ENCODE peak calls at places on chromosome 7, in eight cellular contexts. A, U, E, L, Q, Y, X and H are unnamed samples.

GRCh38 chr7:2202361-2202761 is 30.4 kb downstream of the MAD1L1 start:
- DNase-seq in A (no peak), U (no peak), E (no peak), L (no peak), Q (no peak), Y (no peak), X (no peak), H (no peak)

GRCh38 chr7:25835191-25835590 is 316.8 kb upstream of the NFE2L3 start:
- DNase-seq in A (no peak), U (no peak), E (no peak), L (no peak), Q (peak), Y (no peak), X (no peak), H (no peak)

GRCh38 chr7:40544932-40545331 is 410.1 kb downstream of the SUGCT start:
- DNase-seq in A (no peak), U (no peak), E (no peak), L (no peak), Q (no peak), Y (no peak), X (no peak), H (no peak)

GRCh38 chr7:40571796-40572195 is 437.0 kb downstream of the SUGCT start:
- DNase-seq in A (no peak), U (peak), E (no peak), L (no peak), Q (peak), Y (no peak), X (no peak), H (no peak)

GRCh38 chr7:90816511-90817142 is 220.5 kb downstream of the CDK14 start:
- DNase-seq in A (no peak), U (peak), E (no peak), L (no peak), Q (peak), Y (peak), X (peak), H (no peak)

GRCh38 chr7:118734541-118734940 is 510.0 kb downstream of the ANKRD7 start:
- DNase-seq in A (no peak), U (no peak), E (no peak), L (no peak), Q (no peak), Y (no peak), X (no peak), H (no peak)

GRCh38 chr7:66950763-66951162 is 29.7 kb downstream of the TMEM248 start:
- DNase-seq in A (no peak), U (peak), E (no peak), L (no peak), Q (peak), Y (no peak), X (no peak), H (no peak)

GRCh38 chr7:30065746-30066145 is 37.5 kb downstream of the PLEKHA8 start:
- DNase-seq in A (no peak), U (no peak), E (no peak), L (no peak), Q (no peak), Y (no peak), X (no peak), H (no peak)

GRCh38 chr7:44107961-44108767 is 4.0 kb downstream of the AEBP1 start:
- DNase-seq in A (no peak), U (no peak), E (no peak), L (no peak), Q (no peak), Y (no peak), X (no peak), H (no peak)

GRCh38 chr7:40419832-40420231 is 285.0 kb downstream of the SUGCT start:
- DNase-seq in A (no peak), U (no peak), E (no peak), L (no peak), Q (no peak), Y (no peak), X (no peak), H (no peak)

GRCh38 chr7:75689246-75690099 is 49.3 kb downstream of the HIP1 start:
- DNase-seq in A (no peak), U (no peak), E (no peak), L (no peak), Q (no peak), Y (no peak), X (peak), H (no peak)

GRCh38 chr7:97460433-97460832 is 271.5 kb upstream of the TAC1 start:
- DNase-seq in A (no peak), U (no peak), E (no peak), L (no peak), Q (no peak), Y (no peak), X (no peak), H (no peak)

GRCh38 chr7:42107484-42107883 is 129.5 kb downstream of the GLI3 start:
- DNase-seq in A (no peak), U (no peak), E (no peak), L (peak), Q (no peak), Y (peak), X (peak), H (no peak)

GRCh38 chr7:46927131-46927810 is 654.6 kb downstream of the TNS3 start:
- DNase-seq in A (no peak), U (no peak), E (no peak), L (no peak), Q (no peak), Y (no peak), X (no peak), H (no peak)

GRCh38 chr7:30321089-30321991 is 36.9 kb downstream of the ZNRF2 start:
- DNase-seq in A (no peak), U (no peak), E (no peak), L (no peak), Q (peak), Y (no peak), X (no peak), H (no peak)

GRCh38 chr7:15829689-15830088 is 143.2 kb upstream of the MEOX2 start:
- DNase-seq in A (peak), U (no peak), E (peak), L (no peak), Q (no peak), Y (peak), X (no peak), H (no peak)

GRCh38 chr7:74454059-74454947 is 597 bp downstream of the GTF2IRD1 start:
- DNase-seq in A (peak), U (no peak), E (peak), L (no peak), Q (no peak), Y (peak), X (peak), H (no peak)

GRCh38 chr7:48419401-48419800 is 248.1 kb downstream of the ABCA13 start:
- DNase-seq in A (no peak), U (no peak), E (no peak), L (no peak), Q (peak), Y (no peak), X (no peak), H (no peak)

GRCh38 chr7:91843831-91844230 is 36.7 kb downstream of the MTERF1 start:
- DNase-seq in A (no peak), U (no peak), E (no peak), L (no peak), Q (no peak), Y (no peak), X (no peak), H (no peak)

GRCh38 chr7:32062150-32062549 is 8.1 kb downstream of the PDE1C start:
- DNase-seq in A (peak), U (no peak), E (peak), L (no peak), Q (peak), Y (no peak), X (peak), H (peak)

GRCh38 chr7:95794917-95795515 is 22.7 kb downstream of the DYNC1I1 start:
- DNase-seq in A (peak), U (peak), E (no peak), L (no peak), Q (peak), Y (no peak), X (peak), H (peak)

GRCh38 chr7:33597181-33597580 is 308.2 kb upstream of the BMPER start:
- DNase-seq in A (no peak), U (no peak), E (no peak), L (no peak), Q (no peak), Y (no peak), X (no peak), H (no peak)

GRCh38 chr7:136925049-136925448 is 56.6 kb downstream of the CHRM2 start:
- DNase-seq in A (no peak), U (peak), E (no peak), L (no peak), Q (peak), Y (no peak), X (no peak), H (no peak)

GRCh38 chr7:33868151-33868550 is 37.2 kb upstream of the BMPER start:
- DNase-seq in A (no peak), U (peak), E (peak), L (no peak), Q (no peak), Y (no peak), X (no peak), H (no peak)

GRCh38 chr7:47498229-47499056 is 83.5 kb downstream of the TNS3 start:
- DNase-seq in A (peak), U (no peak), E (no peak), L (no peak), Q (no peak), Y (no peak), X (no peak), H (no peak)

GRCh38 chr7:105096306-105096705 is 82.3 kb downstream of the KMT2E start:
- DNase-seq in A (no peak), U (no peak), E (no peak), L (no peak), Q (no peak), Y (no peak), X (no peak), H (no peak)

GRCh38 chr7:32881074-32881982 is 10.2 kb downstream of the KBTBD2 start:
- DNase-seq in A (no peak), U (no peak), E (no peak), L (no peak), Q (peak), Y (no peak), X (no peak), H (no peak)

GRCh38 chr7:74656421-74656910 is 1.1 kb upstream of the GTF2I start:
- DNase-seq in A (peak), U (no peak), E (peak), L (no peak), Q (peak), Y (peak), X (peak), H (peak)

GRCh38 chr7:26061340-26062239 is 90.4 kb upstream of the NFE2L3 start:
- DNase-seq in A (peak), U (peak), E (peak), L (peak), Q (peak), Y (peak), X (peak), H (peak)

GRCh38 chr7:7962851-7963250 is 5.7 kb upstream of the GLCCI1 start:
- DNase-seq in A (no peak), U (peak), E (no peak), L (no peak), Q (no peak), Y (no peak), X (no peak), H (no peak)

GRCh38 chr7:130303982-130304381 is 11.0 kb downstream of the CPA4 start:
- DNase-seq in A (no peak), U (no peak), E (no peak), L (no peak), Q (no peak), Y (no peak), X (no peak), H (no peak)

GRCh38 chr7:142797342-142797798 is 26.6 kb downstream of the PRSS2 start:
- DNase-seq in A (no peak), U (no peak), E (no peak), L (no peak), Q (no peak), Y (no peak), X (no peak), H (peak)
- H3K4me3 ChIP-seq in A (peak), U (peak), E (peak), L (peak), Q (peak), Y (peak), X (peak), H (peak)

DNA sequence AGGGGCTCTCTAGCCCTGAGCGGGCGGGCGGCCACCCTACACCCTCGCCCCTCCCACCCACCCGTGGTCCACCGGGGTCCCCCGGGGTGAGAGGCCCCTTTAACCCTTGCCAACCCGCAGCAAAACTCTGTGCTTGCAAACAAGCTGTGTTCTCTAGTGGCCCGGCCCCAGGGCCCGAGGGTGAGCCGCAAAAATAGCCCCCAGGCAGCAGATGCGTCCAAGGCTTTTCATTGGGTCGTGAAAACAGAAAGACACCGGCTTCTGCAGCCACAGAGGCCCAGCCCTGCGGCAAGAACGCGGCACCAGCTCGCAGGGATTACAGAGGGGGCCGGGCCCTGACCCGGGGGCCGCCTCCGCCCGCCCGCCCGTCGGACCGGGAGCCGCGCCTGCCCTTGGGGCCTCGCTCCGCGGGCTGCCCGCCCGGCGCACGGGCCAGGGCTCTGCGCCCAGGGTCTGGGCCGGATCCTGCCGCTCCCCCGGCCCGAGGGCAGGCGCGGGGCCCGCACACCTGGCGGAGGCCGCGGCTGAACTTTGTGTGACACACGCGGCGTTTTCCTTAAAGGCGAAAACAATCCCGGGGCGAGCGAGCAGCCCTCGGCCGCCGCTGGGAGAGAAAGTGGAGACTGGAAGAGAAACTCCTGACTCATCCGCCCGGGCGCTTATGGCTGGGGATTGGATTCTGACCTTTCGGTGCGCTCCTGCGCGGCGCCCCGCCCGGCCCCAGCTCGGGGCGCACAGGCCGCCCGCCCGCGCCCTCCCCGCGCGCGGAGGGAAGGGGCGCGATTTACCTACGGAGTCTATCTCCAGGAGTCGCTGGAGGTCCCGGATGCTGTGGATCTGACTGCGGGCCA is 2.8 kb downstream of the PDGFA start:
- DNase-seq in A (peak), U (peak), E (peak), L (peak), Q (peak), Y (peak), X (peak), H (no peak)
- H3K4me3 ChIP-seq in A (peak), U (peak), E (peak), L (peak), Q (peak), Y (peak), X (peak), H (no peak)

DNA sequence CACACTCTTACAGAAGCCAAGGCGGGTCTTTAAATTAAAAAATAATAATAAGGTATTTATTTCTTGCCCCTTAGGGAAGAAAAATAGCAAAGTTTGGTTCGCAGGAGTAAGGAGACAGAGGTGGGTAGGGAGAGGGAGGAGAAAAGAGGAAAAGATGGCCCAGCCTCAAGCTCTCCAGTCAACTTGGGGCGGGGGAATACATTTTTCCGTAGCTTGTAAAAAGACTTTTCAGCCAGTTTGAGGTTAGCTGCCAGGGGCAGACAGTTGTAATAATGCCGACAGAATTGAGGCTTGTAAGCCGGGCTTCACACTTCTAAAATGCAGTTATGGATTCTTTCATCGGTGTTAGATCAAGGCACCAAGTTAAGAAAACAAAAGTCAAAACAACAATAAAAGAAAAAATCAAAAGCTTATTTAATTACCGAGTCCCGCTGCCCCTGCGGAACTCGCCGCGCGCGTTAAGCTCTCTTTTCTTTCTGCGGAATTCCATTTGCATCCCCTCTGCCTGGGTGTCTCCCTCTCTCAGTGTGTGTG is 489 bp upstream of the EVX1 start:
- DNase-seq in A (no peak), U (no peak), E (no peak), L (no peak), Q (no peak), Y (no peak), X (no peak), H (no peak)
- H3K4me3 ChIP-seq in A (no peak), U (no peak), E (peak), L (no peak), Q (no peak), Y (no peak), X (peak), H (no peak)

DNA sequence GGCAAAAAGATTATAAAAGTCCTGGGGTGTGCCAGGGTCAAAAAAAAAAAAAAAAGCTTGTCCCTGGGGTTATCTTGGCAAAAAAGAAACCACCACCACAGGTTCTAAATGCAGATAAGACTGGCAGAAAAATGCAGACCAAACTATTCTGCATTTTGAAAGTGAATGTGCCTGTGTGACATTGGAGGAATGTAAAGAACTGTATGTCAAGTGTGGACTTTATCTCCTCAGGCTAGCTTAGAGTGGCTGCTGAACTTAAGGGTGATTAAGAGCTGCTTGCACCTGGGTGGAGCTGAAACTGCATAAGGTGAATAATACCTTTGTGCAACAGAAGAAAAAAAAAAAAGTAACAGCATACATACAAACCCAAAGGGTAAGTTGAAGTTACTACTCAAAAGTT is 1.3 kb upstream of the NAPEPLD start:
- DNase-seq in A (no peak), U (no peak), E (no peak), L (no peak), Q (no peak), Y (no peak), X (peak), H (no peak)
- H3K4me3 ChIP-seq in A (no peak), U (no peak), E (peak), L (no peak), Q (no peak), Y (no peak), X (no peak), H (no peak)

DNA sequence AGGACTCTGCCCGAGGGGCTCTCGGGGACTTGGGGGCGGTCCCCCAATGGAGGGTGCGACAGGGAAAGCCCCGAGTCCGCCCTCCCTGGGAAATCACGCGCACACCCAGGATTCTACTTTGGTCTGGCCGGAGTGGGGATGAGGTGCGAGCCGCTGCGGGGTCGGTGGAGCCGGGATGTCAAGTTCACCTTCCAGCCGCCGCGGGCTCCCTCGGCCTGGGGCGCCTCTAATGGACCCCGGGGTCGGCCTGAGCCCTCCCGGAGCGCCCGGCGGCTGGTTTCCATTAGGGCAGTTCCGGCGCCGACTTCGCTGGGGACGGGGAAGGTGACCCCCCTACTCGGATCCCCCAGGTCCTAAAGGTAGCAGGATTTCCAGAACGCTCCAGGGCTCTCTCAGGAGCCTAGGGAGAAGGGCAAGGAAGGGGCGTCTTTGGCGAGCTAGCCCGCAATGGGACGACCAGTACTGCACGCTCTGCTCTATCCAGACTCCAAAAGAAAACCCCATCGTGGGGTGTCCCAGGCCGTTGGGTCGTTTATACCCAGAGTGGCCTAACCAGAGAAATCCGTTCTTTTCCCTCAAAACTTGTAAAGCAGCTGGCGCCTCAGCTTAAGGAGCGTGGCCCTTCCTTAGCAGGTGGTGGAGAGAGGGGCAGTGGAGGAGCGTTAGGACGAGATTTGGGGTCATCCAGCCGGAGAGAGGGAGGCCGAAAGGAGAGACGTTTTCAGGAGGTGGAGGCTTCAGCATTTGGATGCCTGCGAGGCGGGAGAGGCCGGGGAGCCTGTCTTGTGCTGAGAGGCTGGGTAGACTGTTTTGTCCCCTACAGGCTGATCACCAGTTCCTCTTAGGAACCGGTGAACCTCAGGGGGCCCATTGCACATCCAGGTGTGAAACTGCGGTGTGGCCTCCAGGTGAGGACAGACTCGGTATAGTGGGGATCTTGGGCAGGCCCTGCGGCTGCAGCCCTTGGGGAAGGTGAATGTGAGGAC is 860 bp upstream of the WDR86 start:
- DNase-seq in A (no peak), U (no peak), E (no peak), L (peak), Q (no peak), Y (no peak), X (peak), H (no peak)
- H3K4me3 ChIP-seq in A (peak), U (peak), E (peak), L (peak), Q (peak), Y (peak), X (peak), H (no peak)

DNA sequence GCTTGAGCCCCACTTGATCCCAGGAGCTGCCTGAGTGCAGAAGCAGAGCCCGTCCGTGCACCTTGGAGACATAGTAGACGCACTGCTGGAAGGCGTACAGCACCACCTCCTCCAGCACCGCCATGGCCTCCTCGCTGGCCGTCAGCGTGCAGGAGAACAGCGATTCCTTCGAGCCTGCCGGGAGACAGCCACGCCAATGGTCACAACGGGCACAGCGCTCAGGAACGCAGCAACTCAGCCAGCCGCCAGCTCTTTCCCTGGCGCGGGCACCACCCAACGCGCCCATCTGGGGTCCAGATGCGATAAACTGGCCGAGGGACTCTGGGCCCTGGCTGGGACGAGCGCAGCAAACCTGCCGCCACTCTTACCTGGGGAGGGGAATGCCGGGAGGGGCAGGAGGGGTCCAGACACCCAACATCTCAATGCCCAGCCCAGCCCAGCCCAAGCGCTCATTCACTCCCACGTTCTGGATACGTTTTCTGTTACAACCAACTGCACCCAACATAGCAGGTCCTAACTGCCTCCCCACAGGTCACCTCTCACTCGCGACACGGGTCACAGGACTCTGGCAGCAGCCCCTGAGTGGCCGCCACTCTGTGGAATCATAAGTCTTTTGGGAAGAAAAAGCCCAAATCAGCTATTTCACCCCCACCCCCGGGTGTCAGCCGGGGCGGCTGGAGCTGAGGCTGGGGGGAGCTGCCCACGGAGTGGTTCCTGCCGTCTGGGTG is 41.9 kb downstream of the AP5Z1 start:
- DNase-seq in A (no peak), U (no peak), E (no peak), L (no peak), Q (no peak), Y (no peak), X (no peak), H (no peak)
- H3K4me3 ChIP-seq in A (no peak), U (no peak), E (no peak), L (no peak), Q (no peak), Y (no peak), X (no peak), H (no peak)

GRCh38 chr7:131536361-131536849 is 20.0 kb downstream of the PODXL start:
- DNase-seq in A (peak), U (no peak), E (no peak), L (no peak), Q (no peak), Y (no peak), X (no peak), H (no peak)
- H3K4me3 ChIP-seq in A (no peak), U (no peak), E (no peak), L (peak), Q (no peak), Y (no peak), X (no peak), H (no peak)